ENCODE peak calls at places on chromosomes 1 and 21, in ten cellular contexts. M, W, O, S, R, K, X, V, L and T are unnamed samples.

GRCh38 chr1:193974286-193974798 is 787.9 kb upstream of the B3GALT2 start:
- DNase-seq in M (no peak), W (no peak), O (no peak), S (no peak), R (no peak), K (no peak), X (no peak), V (no peak), L (no peak), T (no peak)

GRCh38 chr21:30234643-30235042 is 18.7 kb upstream of the CLDN8 start:
- DNase-seq in M (no peak), W (no peak), O (no peak), S (peak), R (no peak), K (peak), X (no peak), V (no peak), L (no peak), T (no peak)

GRCh38 chr1:223819730-223820514 is 25.8 kb downstream of the TP53BP2 start:
- DNase-seq in M (no peak), W (no peak), O (no peak), S (no peak), R (no peak), K (peak), X (no peak), V (no peak), L (no peak), T (no peak)

GRCh38 chr1:92934395-92935378 is 26.6 kb downstream of the DIPK1A start:
- DNase-seq in M (peak), W (peak), O (no peak), S (peak), R (no peak), K (peak), X (no peak), V (peak), L (peak), T (peak)

GRCh38 chr1:55402676-55403464 is 187.7 kb upstream of the USP24 start:
- DNase-seq in M (no peak), W (no peak), O (no peak), S (peak), R (no peak), K (peak), X (no peak), V (no peak), L (peak), T (no peak)

GRCh38 chr1:76958808-76959207 is 91.5 kb downstream of the ST6GALNAC5 start:
- DNase-seq in M (no peak), W (no peak), O (no peak), S (no peak), R (no peak), K (no peak), X (no peak), V (no peak), L (no peak), T (no peak)

GRCh38 chr1:54980528-54981241 is at the start of gene TMEM61:
- DNase-seq in M (no peak), W (no peak), O (no peak), S (no peak), R (no peak), K (no peak), X (no peak), V (no peak), L (no peak), T (peak)

GRCh38 chr1:59025201-59025600 is 241.4 kb upstream of the JUN start:
- DNase-seq in M (no peak), W (no peak), O (no peak), S (peak), R (no peak), K (peak), X (no peak), V (no peak), L (peak), T (no peak)

GRCh38 chr1:18337757-18338156 is 143.0 kb upstream of the KLHDC7A start:
- DNase-seq in M (no peak), W (no peak), O (no peak), S (no peak), R (no peak), K (no peak), X (no peak), V (no peak), L (no peak), T (no peak)

GRCh38 chr1:58841455-58841854 is 57.6 kb upstream of the JUN start:
- DNase-seq in M (no peak), W (no peak), O (no peak), S (peak), R (no peak), K (no peak), X (peak), V (no peak), L (peak), T (no peak)